ENCODE peak calls at places on chromosome X, in four cellular contexts. One of them, this sample, is unnamed.

GRCh38 chrX:42094208-42094607 is 170.9 kb upstream of the CASK start:
- DNase-seq in GM23338: no peak
- DNase-seq in endothelial cell of umbilical vein: no peak
- DNase-seq in A549: no peak
- DNase-seq in this sample: no peak

GRCh38 chrX:148609766-148610698 is 109.6 kb downstream of the AFF2 start:
- DNase-seq in GM23338: peak
- DNase-seq in endothelial cell of umbilical vein: no peak
- DNase-seq in A549: no peak
- DNase-seq in this sample: peak

GRCh38 chrX:38311743-38312142 is 15.6 kb downstream of the RPGR start:
- DNase-seq in GM23338: no peak
- DNase-seq in endothelial cell of umbilical vein: peak
- DNase-seq in A549: no peak
- DNase-seq in this sample: no peak

GRCh38 chrX:87409113-87409841 is 108.3 kb upstream of the KLHL4 start:
- DNase-seq in GM23338: no peak
- DNase-seq in endothelial cell of umbilical vein: peak
- DNase-seq in A549: peak
- DNase-seq in this sample: no peak

GRCh38 chrX:46979340-46979739 is 67.1 kb downstream of the JADE3 start:
- DNase-seq in GM23338: no peak
- DNase-seq in endothelial cell of umbilical vein: peak
- DNase-seq in A549: peak
- DNase-seq in this sample: no peak

GRCh38 chrX:110531873-110532272 is 173.2 kb downstream of the RTL9 start:
- DNase-seq in GM23338: no peak
- DNase-seq in endothelial cell of umbilical vein: no peak
- DNase-seq in A549: no peak
- DNase-seq in this sample: no peak

GRCh38 chrX:56248492-56248891 is 16.3 kb downstream of the KLF8 start:
- DNase-seq in GM23338: peak
- DNase-seq in endothelial cell of umbilical vein: peak
- DNase-seq in A549: peak
- DNase-seq in this sample: peak

GRCh38 chrX:140701480-140701879 is 8.1 kb upstream of the LINC00632 start:
- DNase-seq in GM23338: peak
- DNase-seq in endothelial cell of umbilical vein: no peak
- DNase-seq in A549: no peak
- DNase-seq in this sample: peak

GRCh38 chrX:10121787-10122186 is 35.0 kb upstream of the CLCN4 start:
- DNase-seq in GM23338: no peak
- DNase-seq in endothelial cell of umbilical vein: no peak
- DNase-seq in A549: no peak
- DNase-seq in this sample: peak

GRCh38 chrX:153708415-153708814 is 15.8 kb downstream of the BCAP31 start:
- DNase-seq in GM23338: peak
- DNase-seq in endothelial cell of umbilical vein: peak
- DNase-seq in A549: peak
- DNase-seq in this sample: peak

GRCh38 chrX:109638158-109638557 is 13.2 kb upstream of the KCNE5 start:
- DNase-seq in GM23338: no peak
- DNase-seq in endothelial cell of umbilical vein: no peak
- DNase-seq in A549: no peak
- DNase-seq in this sample: no peak

GRCh38 chrX:148049441-148049840 is 68.3 kb downstream of the FMR1NB start:
- DNase-seq in GM23338: peak
- DNase-seq in endothelial cell of umbilical vein: peak
- DNase-seq in A549: peak
- DNase-seq in this sample: peak

GRCh38 chrX:123851010-123851409 is 8.8 kb upstream of the XIAP start:
- DNase-seq in GM23338: no peak
- DNase-seq in endothelial cell of umbilical vein: no peak
- DNase-seq in A549: no peak
- DNase-seq in this sample: no peak

GRCh38 chrX:84216406-84216805 is 28.4 kb upstream of the RPS6KA6 start:
- DNase-seq in GM23338: no peak
- DNase-seq in endothelial cell of umbilical vein: no peak
- DNase-seq in A549: no peak
- DNase-seq in this sample: no peak

GRCh38 chrX:47690175-47690574 is 31.2 kb upstream of the UXT start:
- DNase-seq in GM23338: no peak
- DNase-seq in endothelial cell of umbilical vein: no peak
- DNase-seq in A549: no peak
- DNase-seq in this sample: no peak

GRCh38 chrX:130539721-130540321 is 138.0 kb downstream of the RBMX2 start:
- DNase-seq in GM23338: peak
- DNase-seq in endothelial cell of umbilical vein: peak
- DNase-seq in A549: peak
- DNase-seq in this sample: peak

GRCh38 chrX:70432936-70433847 is 10.1 kb downstream of the GDPD2 start:
- DNase-seq in GM23338: no peak
- DNase-seq in endothelial cell of umbilical vein: no peak
- DNase-seq in A549: no peak
- DNase-seq in this sample: no peak

GRCh38 chrX:70264784-70265183 is 3.4 kb upstream of the ARR3 start:
- DNase-seq in GM23338: peak
- DNase-seq in endothelial cell of umbilical vein: no peak
- DNase-seq in A549: no peak
- DNase-seq in this sample: no peak

GRCh38 chrX:110698696-110699095 is 96.9 kb downstream of the CHRDL1 start:
- DNase-seq in GM23338: no peak
- DNase-seq in endothelial cell of umbilical vein: no peak
- DNase-seq in A549: no peak
- DNase-seq in this sample: no peak

GRCh38 chrX:9352683-9353430 is 112.0 kb upstream of the TBL1X start:
- DNase-seq in GM23338: no peak
- DNase-seq in endothelial cell of umbilical vein: no peak
- DNase-seq in A549: no peak
- DNase-seq in this sample: peak

GRCh38 chrX:67346667-67347066 is 197.2 kb upstream of the AR start:
- DNase-seq in GM23338: no peak
- DNase-seq in endothelial cell of umbilical vein: no peak
- DNase-seq in A549: no peak
- DNase-seq in this sample: no peak

GRCh38 chrX:123282241-123282640 is 98.2 kb downstream of the GRIA3 start:
- DNase-seq in GM23338: no peak
- DNase-seq in endothelial cell of umbilical vein: no peak
- DNase-seq in A549: no peak
- DNase-seq in this sample: no peak

GRCh38 chrX:114581528-114582263 is 2.2 kb upstream of the HTR2C start:
- DNase-seq in GM23338: peak
- DNase-seq in endothelial cell of umbilical vein: no peak
- DNase-seq in A549: no peak
- DNase-seq in this sample: no peak

GRCh38 chrX:101108293-101108692 is 10.3 kb downstream of the CENPI start:
- DNase-seq in GM23338: no peak
- DNase-seq in endothelial cell of umbilical vein: no peak
- DNase-seq in A549: no peak
- DNase-seq in this sample: no peak

GRCh38 chrX:9807355-9808182 is 21.3 kb downstream of the SHROOM2 start:
- DNase-seq in GM23338: peak
- DNase-seq in endothelial cell of umbilical vein: no peak
- DNase-seq in A549: no peak
- DNase-seq in this sample: no peak

GRCh38 chrX:46865281-46865680 is 28.4 kb downstream of the RP2 start:
- DNase-seq in GM23338: no peak
- DNase-seq in endothelial cell of umbilical vein: peak
- DNase-seq in A549: peak
- DNase-seq in this sample: no peak

GRCh38 chrX:120486786-120487185 is 17.7 kb upstream of the LAMP2 start:
- DNase-seq in GM23338: no peak
- DNase-seq in endothelial cell of umbilical vein: peak
- DNase-seq in A549: no peak
- DNase-seq in this sample: no peak
- H3K27ac ChIP-seq in GM23338: no peak
- H3K27ac ChIP-seq in endothelial cell of umbilical vein: peak
- H3K27ac ChIP-seq in A549: no peak
- H3K27ac ChIP-seq in this sample: no peak

GRCh38 chrX:29617725-29618124 is 597.6 kb upstream of the MAGEB2 start:
- DNase-seq in GM23338: no peak
- DNase-seq in endothelial cell of umbilical vein: no peak
- DNase-seq in A549: no peak
- DNase-seq in this sample: no peak
- H3K4me2 ChIP-seq in GM23338: no peak
- H3K4me2 ChIP-seq in endothelial cell of umbilical vein: no peak
- H3K4me2 ChIP-seq in A549: no peak
- H3K4me2 ChIP-seq in this sample: no peak

GRCh38 chrX:16649858-16650257 is at the start of gene S100G:
- DNase-seq in GM23338: no peak
- DNase-seq in endothelial cell of umbilical vein: no peak
- DNase-seq in A549: no peak
- DNase-seq in this sample: no peak

GRCh38 chrX:16640823-16641222 is 9.1 kb upstream of the S100G start:
- DNase-seq in GM23338: no peak
- DNase-seq in endothelial cell of umbilical vein: no peak
- DNase-seq in A549: no peak
- DNase-seq in this sample: no peak

GRCh38 chrX:16651422-16651821 is 1.5 kb downstream of the S100G start:
- DNase-seq in GM23338: no peak
- DNase-seq in endothelial cell of umbilical vein: no peak
- DNase-seq in A549: no peak
- DNase-seq in this sample: no peak

GRCh38 chrX:16643160-16643559 is 6.8 kb upstream of the S100G start:
- DNase-seq in GM23338: peak
- DNase-seq in endothelial cell of umbilical vein: no peak
- DNase-seq in A549: no peak
- DNase-seq in this sample: no peak

DNA sequence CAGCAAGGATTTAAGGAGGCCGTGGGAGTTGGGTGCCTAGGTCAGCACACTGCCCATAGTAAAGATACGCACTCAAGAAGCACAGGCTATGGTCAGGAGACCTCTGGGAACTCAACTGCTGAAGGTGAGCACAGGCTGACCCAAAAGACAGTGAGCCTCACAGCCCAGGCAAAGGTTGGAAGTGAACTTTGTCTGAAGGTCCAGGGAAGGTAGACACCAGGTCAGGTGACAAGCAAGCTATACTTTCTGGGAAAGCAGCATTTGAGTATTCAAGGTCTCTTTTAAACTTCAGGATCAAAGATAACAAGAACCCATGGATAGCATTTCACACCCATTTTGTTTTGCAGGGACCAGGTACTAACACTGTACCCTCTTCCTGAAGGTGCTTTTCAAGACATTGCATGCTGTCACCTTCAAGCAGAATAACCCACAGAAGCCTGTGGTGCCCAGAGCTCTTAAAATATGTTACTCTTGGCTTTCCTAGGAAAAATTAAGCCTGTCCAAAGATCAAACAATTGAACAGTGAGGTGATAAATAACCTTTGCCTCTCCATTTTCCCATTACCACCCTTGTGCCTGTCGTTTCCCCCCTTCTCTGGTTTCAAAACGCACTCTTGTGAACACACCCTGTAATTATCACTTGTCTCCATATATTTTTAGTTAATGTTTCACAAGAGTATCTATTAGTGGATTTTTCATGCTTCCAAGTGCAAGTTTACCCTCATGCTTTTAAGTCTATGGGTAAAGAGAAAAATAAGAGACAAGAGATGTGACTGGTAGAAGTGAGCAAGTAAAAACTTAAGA is 3.4 kb upstream of the S100G start:
- DNase-seq in GM23338: no peak
- DNase-seq in endothelial cell of umbilical vein: no peak
- DNase-seq in A549: no peak
- DNase-seq in this sample: no peak
- H3K27ac ChIP-seq in GM23338: no peak
- H3K27ac ChIP-seq in endothelial cell of umbilical vein: no peak
- H3K27ac ChIP-seq in A549: no peak
- H3K27ac ChIP-seq in this sample: no peak

GRCh38 chrX:96833333-96833732 is 50.4 kb upstream of the RPA4 start:
- DNase-seq in GM23338: no peak
- DNase-seq in endothelial cell of umbilical vein: no peak
- DNase-seq in A549: no peak
- DNase-seq in this sample: no peak

GRCh38 chrX:96834137-96834536 is 49.6 kb upstream of the RPA4 start:
- DNase-seq in GM23338: no peak
- DNase-seq in endothelial cell of umbilical vein: no peak
- DNase-seq in A549: no peak
- DNase-seq in this sample: no peak

GRCh38 chrX:96841325-96841724 is 42.4 kb upstream of the RPA4 start:
- DNase-seq in GM23338: no peak
- DNase-seq in endothelial cell of umbilical vein: no peak
- DNase-seq in A549: no peak
- DNase-seq in this sample: no peak

GRCh38 chrX:96835660-96836289 is 47.9 kb upstream of the RPA4 start:
- DNase-seq in GM23338: no peak
- DNase-seq in endothelial cell of umbilical vein: no peak
- DNase-seq in A549: no peak
- DNase-seq in this sample: no peak

DNA sequence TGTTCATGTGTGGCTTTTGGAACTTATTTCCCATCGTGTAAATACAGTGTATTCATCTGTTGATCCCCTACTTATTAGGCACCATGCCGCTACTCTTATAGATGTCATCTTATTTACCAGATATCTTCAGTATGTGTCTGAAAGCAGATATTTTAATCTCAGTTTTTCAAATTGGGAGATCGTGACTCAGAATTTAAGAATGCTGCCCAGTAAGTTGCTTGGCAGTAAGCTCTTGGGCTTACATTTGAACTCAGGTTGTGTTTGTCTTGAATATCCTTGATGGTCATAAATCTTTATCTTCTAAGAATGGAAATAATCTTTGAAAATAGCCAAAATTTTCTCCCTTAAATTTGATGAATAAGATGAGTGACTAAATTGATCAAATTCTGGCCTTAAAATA is 45.9 kb upstream of the RPA4 start:
- DNase-seq in GM23338: no peak
- DNase-seq in endothelial cell of umbilical vein: no peak
- DNase-seq in A549: no peak
- DNase-seq in this sample: no peak
- H3K4me2 ChIP-seq in GM23338: no peak
- H3K4me2 ChIP-seq in endothelial cell of umbilical vein: no peak
- H3K4me2 ChIP-seq in A549: peak
- H3K4me2 ChIP-seq in this sample: no peak

GRCh38 chrX:118496763-118497079 is 1.1 kb downstream of the DOCK11 start:
- DNase-seq in GM23338: peak
- DNase-seq in endothelial cell of umbilical vein: no peak
- DNase-seq in A549: no peak
- DNase-seq in this sample: no peak
- H3K27ac ChIP-seq in GM23338: no peak
- H3K27ac ChIP-seq in endothelial cell of umbilical vein: no peak
- H3K27ac ChIP-seq in A549: peak
- H3K27ac ChIP-seq in this sample: peak

DNA sequence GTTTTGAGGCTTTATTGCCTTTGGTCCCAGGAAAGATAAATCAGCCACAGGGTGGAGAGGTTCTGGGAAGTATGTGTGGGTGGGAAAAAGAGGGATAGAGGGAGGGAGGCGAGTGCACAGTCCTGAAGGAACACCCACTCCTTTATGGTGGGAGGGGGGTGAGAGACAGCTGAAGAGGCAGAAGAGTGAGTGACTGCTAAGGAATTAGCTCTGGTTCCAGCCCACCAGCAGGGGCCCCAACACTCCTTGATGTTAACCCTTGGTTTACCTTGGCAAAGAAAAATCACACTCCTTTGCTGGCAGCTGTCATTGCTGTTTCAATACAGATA is 82.0 kb downstream of the HS6ST2 start:
- DNase-seq in GM23338: peak
- DNase-seq in endothelial cell of umbilical vein: no peak
- DNase-seq in A549: no peak
- DNase-seq in this sample: no peak
- H3K4me2 ChIP-seq in GM23338: peak
- H3K4me2 ChIP-seq in endothelial cell of umbilical vein: no peak
- H3K4me2 ChIP-seq in A549: no peak
- H3K4me2 ChIP-seq in this sample: no peak